ENCODE peak calls at places on chromosomes 13 and 19, in four cellular contexts. G is K562, H is Panc1, V is HCT116. K is an unnamed sample.

GRCh38 chr19:35031072-35031881 is 1.0 kb downstream of the SCN1B start:
- DNase-seq in G (peak), H (no peak), V (no peak), K (no peak)

GRCh38 chr13:45702869-45703391 is 810 bp downstream of the CBY2 start:
- DNase-seq in G (no peak), H (no peak), V (no peak), K (no peak)

GRCh38 chr13:94722596-94722995 is 10.3 kb upstream of the SOX21 start:
- DNase-seq in G (no peak), H (no peak), V (no peak), K (no peak)

GRCh38 chr13:86792153-86792651 is 879.0 kb upstream of the SLITRK5 start:
- DNase-seq in G (no peak), H (no peak), V (no peak), K (no peak)

GRCh38 chr13:96781141-96781540 is 213.1 kb downstream of the OXGR1 start:
- DNase-seq in G (no peak), H (no peak), V (no peak), K (no peak)

GRCh38 chr19:16117594-16118033 is 5.9 kb downstream of the RAB8A start:
- DNase-seq in G (no peak), H (no peak), V (no peak), K (no peak)

GRCh38 chr13:95301135-95301946 is at the start of gene ABCC4:
- DNase-seq in G (peak), H (peak), V (peak), K (peak)

GRCh38 chr19:892243-892996 is 567 bp downstream of the MED16 start:
- DNase-seq in G (peak), H (no peak), V (no peak), K (no peak)

GRCh38 chr13:48976677-48977625 is 1.2 kb downstream of the FNDC3A start:
- DNase-seq in G (no peak), H (no peak), V (no peak), K (peak)

GRCh38 chr19:38569368-38569983 is 48.3 kb downstream of the MAP4K1 start:
- DNase-seq in G (no peak), H (no peak), V (no peak), K (peak)
- TF ChIP-seq SIN3A in G (no peak), H (no peak), V (no peak), K (no peak)

GRCh38 chr19:47190167-47190727 is 40.8 kb downstream of the BBC3 start:
- DNase-seq in G (peak), H (no peak), V (peak), K (peak)
- TF ChIP-seq TCF7L2 in G (no peak), H (peak), V (peak), K (peak)

DNA sequence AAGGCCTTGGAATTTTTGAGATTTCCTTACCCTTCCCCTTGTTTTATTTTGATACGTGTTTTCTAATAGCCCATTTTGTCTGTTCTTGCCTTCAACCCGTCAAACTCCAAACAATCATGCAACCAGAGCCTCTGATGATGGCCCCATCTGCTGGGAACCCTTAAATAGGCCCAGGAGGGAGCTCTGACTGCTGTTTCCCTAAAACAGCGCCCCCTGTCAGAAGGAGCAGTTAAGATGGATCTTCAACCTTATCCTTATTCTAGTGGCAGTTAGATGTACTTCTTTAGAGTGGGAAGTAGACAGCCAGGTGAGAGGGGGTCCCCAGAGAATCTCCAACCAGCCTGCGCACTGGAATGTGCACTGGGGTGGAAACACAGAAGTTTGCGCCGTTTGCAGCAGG is 1031.0 kb upstream of the PCDH9 start:
- DNase-seq in G (no peak), H (no peak), V (no peak), K (peak)
- TF ChIP-seq SIN3A in G (no peak), H (no peak), V (no peak), K (no peak)

GRCh38 chr13:39302855-39303254 is 264.6 kb downstream of the NHLRC3 start:
- DNase-seq in G (no peak), H (no peak), V (no peak), K (no peak)
- TF ChIP-seq TCF7L2 in G (no peak), H (no peak), V (no peak), K (no peak)

DNA sequence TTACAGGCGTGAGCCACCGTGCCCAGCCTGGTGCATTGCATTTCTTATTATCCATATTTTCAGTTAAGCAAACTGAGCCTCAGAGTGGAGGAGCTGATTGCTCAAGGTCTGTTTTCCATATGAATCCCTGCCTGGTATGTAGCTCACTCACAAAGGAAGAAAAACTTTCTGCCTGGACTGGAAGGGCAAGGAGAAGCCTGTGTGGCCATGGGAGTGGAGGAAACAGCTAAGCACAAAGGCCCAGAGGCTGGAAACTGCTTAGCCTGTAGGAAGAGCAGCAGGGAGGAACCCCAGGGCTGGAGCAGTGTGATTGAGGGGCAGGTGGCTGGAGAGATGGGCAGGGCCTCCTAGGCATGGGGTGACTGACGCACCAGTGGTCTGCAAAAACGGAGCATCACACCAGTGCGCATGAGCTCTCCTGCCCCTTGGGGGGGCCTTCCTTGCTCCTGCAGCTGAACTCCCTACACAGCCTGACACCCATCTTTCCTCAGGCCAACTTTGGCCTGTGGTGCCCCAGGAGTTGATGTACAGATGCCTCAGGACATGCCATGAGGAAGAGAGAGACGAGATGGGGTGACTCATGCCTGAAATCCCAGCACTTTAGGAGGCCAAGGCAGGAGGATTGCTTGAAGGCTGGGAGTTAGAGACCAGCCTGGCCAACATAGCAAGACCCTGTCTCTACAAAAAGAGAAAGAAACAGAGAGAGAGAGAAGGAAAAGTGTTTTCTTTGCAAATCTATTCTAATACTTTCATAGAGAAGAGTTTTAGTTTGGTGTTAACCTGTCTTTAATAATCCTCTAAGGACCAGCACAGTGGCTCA is 2.8 kb upstream of the HNRNPM start:
- DNase-seq in G (no peak), H (no peak), V (no peak), K (no peak)
- TF ChIP-seq SIN3A in G (no peak), H (no peak), V (no peak), K (no peak)

DNA sequence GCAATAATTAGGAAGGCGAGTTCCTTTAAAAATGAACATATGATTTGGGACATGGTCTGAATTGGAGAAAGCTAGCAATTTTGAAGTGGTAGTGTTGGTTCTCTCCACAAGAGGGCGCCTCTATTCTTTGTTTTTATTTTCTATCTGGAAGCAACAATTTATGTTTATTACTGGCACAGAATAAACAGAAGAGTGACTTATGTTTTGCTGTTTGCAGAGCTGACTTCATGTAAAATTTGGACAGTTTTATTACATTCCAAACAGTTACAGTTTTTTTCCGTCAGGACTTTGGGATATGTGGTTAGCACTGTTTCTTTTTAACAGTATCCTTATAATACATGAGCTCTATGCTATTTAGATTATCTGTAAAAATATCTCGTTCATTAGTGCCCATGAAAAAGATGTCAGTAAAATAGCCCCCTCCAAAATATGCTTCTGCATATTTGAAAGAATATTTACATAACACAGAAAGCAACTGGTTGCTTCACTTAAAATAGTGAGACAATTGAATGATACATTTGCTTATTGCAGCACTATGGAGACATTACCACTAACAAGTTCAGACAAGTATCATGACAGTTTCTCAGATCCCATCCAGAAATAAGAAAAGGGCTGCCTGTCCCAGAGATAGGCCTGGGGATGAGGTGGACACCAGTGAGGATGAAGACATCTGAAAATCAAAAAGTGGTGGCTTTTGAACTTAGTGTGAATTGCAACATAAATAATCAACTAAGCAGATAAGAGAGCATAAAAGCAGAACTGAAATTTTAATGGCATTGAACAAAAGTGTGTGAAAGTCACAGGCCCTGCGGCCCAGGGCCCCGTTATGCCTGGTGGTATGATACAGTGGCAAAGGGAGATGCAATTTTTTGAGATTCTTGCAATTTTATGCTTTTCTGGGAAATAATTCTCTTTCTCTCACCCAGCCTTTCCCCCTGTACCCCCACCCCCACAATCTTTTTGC is 32.3 kb upstream of the FGF9 start:
- DNase-seq in G (peak), H (no peak), V (no peak), K (no peak)
- TF ChIP-seq TCF7L2 in G (no peak), H (no peak), V (no peak), K (no peak)